ENCODE peak calls at places on chromosomes 11 and 22, in six cellular contexts. U, J, S, C, Q and K are unnamed samples.

GRCh38 chr11:123509737-123510578 is 79.9 kb downstream of the GRAMD1B start:
- DNase-seq in U (peak), J (no peak), C (no peak), Q (no peak), S (peak), K (peak)

GRCh38 chr11:74478877-74479276 is 11.5 kb upstream of the KCNE3 start:
- DNase-seq in C (no peak), S (no peak), U (no peak), Q (no peak), J (no peak), K (no peak)

GRCh38 chr11:35272391-35272821 is 133.4 kb downstream of the CD44 start:
- DNase-seq in U (peak), C (peak), Q (peak), S (no peak), J (no peak), K (no peak)

GRCh38 chr22:45425101-45425500 is 11.6 kb downstream of the RIBC2 start:
- DNase-seq in U (no peak), S (peak), Q (no peak), C (no peak), J (no peak), K (no peak)

GRCh38 chr11:7673724-7674434 is 579 bp upstream of the CYB5R2 start:
- DNase-seq in U (peak), S (peak), J (no peak), C (no peak), Q (no peak), K (peak)

GRCh38 chr11:47533690-47534135 is 19.2 kb downstream of the CELF1 start:
- DNase-seq in J (no peak), Q (no peak), U (peak), S (peak), C (no peak), K (no peak)

GRCh38 chr11:77165066-77165465 is 37.0 kb downstream of the MYO7A start:
- DNase-seq in C (no peak), S (no peak), U (no peak), Q (no peak), J (no peak), K (no peak)

GRCh38 chr11:69772646-69773045 is 2.5 kb downstream of the FGF4 start:
- DNase-seq in S (no peak), U (no peak), J (no peak), C (no peak), Q (no peak), K (no peak)

GRCh38 chr11:23577296-23577695 is 717.0 kb upstream of the CCDC179 start:
- DNase-seq in J (no peak), Q (no peak), C (no peak), S (no peak), U (no peak), K (no peak)

GRCh38 chr11:131809203-131809948 is 439.0 kb downstream of the NTM start:
- DNase-seq in Q (no peak), S (no peak), U (no peak), J (no peak), C (no peak), K (no peak)

GRCh38 chr11:106280041-106280440 is 202.6 kb downstream of the AASDHPPT start:
- DNase-seq in J (no peak), C (no peak), U (no peak), S (no peak), Q (no peak), K (no peak)

GRCh38 chr22:37892566-37893338 is 13.3 kb upstream of the MICALL1 start:
- DNase-seq in C (no peak), Q (no peak), J (no peak), S (no peak), U (no peak), K (no peak)

GRCh38 chr22:39234157-39234793 is 10.5 kb downstream of the PDGFB start:
- DNase-seq in S (no peak), J (no peak), U (peak), Q (no peak), C (no peak), K (no peak)

GRCh38 chr22:40805239-40805638 is 13.9 kb downstream of the SLC25A17 start:
- DNase-seq in S (no peak), U (no peak), J (no peak), Q (no peak), C (no peak), K (no peak)

GRCh38 chr11:95684170-95684569 is 105.4 kb downstream of the FAM76B start:
- DNase-seq in S (no peak), J (no peak), U (no peak), Q (no peak), C (no peak), K (no peak)

GRCh38 chr22:44270556-44270880 is 42.2 kb downstream of the SHISAL1 start:
- DNase-seq in Q (no peak), C (no peak), J (no peak), U (no peak), S (no peak), K (no peak)

GRCh38 chr11:86129775-86130540 is 61.1 kb upstream of the PICALM start:
- DNase-seq in Q (no peak), U (no peak), C (no peak), J (no peak), S (no peak), K (no peak)

GRCh38 chr11:2891901-2892214 is 6.3 kb upstream of the CDKN1C start:
- DNase-seq in J (no peak), C (no peak), U (no peak), Q (no peak), S (no peak), K (no peak)

GRCh38 chr11:61106906-61107470 is 4.7 kb downstream of the CD5 start:
- DNase-seq in U (no peak), Q (no peak), J (no peak), S (no peak), C (no peak), K (no peak)

GRCh38 chr11:83152245-83152644 is 4.7 kb upstream of the PCF11 start:
- DNase-seq in Q (no peak), C (no peak), S (no peak), U (no peak), J (no peak), K (no peak)

GRCh38 chr11:117189191-117189940 is 9.8 kb upstream of the TAGLN start:
- DNase-seq in Q (no peak), S (no peak), C (no peak), J (peak), U (no peak), K (no peak)

GRCh38 chr11:130408901-130409300 is 19.5 kb downstream of the ADAMTS8 start:
- DNase-seq in U (no peak), J (no peak), C (no peak), Q (no peak), S (no peak), K (no peak)

GRCh38 chr11:32081129-32081641 is 9.7 kb upstream of the RCN1 start:
- DNase-seq in J (no peak), S (peak), U (peak), C (no peak), Q (no peak), K (no peak)

GRCh38 chr22:36237462-36238347 is 1.6 kb downstream of the APOL2 start:
- DNase-seq in S (peak), J (no peak), U (peak), C (peak), Q (no peak), K (no peak)